ENCODE peak calls at places on chromosomes 7 and 10, in six cellular contexts. U is transverse colon, K is K562, T is upper lobe of left lung, F is suprapubic skin, V is sigmoid colon. G is an unnamed sample.

GRCh38 chr7:158407581-158408331 is 179.9 kb downstream of the PTPRN2 start:
- DNase-seq in U (no peak), K (no peak), T (no peak), F (no peak), V (no peak), G (no peak)

GRCh38 chr10:84328303-84329093 is at the start of gene CCSER2:
- DNase-seq in U (peak), K (peak), T (peak), F (peak), V (peak), G (peak)

GRCh38 chr7:105581066-105581811 is at the start of gene EFCAB10:
- DNase-seq in U (peak), K (no peak), T (peak), F (no peak), V (no peak), G (peak)

GRCh38 chr7:37112882-37113281 is 335.8 kb downstream of the ELMO1 start:
- DNase-seq in U (no peak), K (no peak), T (no peak), F (no peak), V (no peak), G (no peak)

GRCh38 chr10:45557275-45557905 is 115.2 kb downstream of the ZFAND4 start:
- DNase-seq in U (no peak), K (no peak), T (no peak), F (no peak), V (no peak), G (no peak)

GRCh38 chr10:72104472-72105097 is 16.2 kb upstream of the SPOCK2 start:
- DNase-seq in U (no peak), K (no peak), T (no peak), F (no peak), V (no peak), G (no peak)

GRCh38 chr10:61456095-61456789 is 3.1 kb upstream of the TMEM26 start:
- DNase-seq in U (no peak), K (no peak), T (no peak), F (no peak), V (no peak), G (no peak)

GRCh38 chr7:120862987-120863386 is 5.0 kb upstream of the TSPAN12 start:
- DNase-seq in U (no peak), K (no peak), T (no peak), F (no peak), V (no peak), G (no peak)

GRCh38 chr10:97648557-97649404 is 8.3 kb downstream of the PI4K2A start:
- DNase-seq in U (no peak), K (peak), T (no peak), F (no peak), V (no peak), G (no peak)

GRCh38 chr10:125144693-125145623 is 15.4 kb downstream of the CTBP2 start:
- DNase-seq in U (no peak), K (peak), T (no peak), F (no peak), V (no peak), G (no peak)

GRCh38 chr10:116836087-116836486 is 13.2 kb upstream of the ENO4 start:
- DNase-seq in U (no peak), K (no peak), T (no peak), F (no peak), V (no peak), G (no peak)

GRCh38 chr10:95312264-95312663 is 21.5 kb upstream of the PDLIM1 start:
- DNase-seq in U (no peak), K (no peak), T (no peak), F (no peak), V (peak), G (peak)

GRCh38 chr7:5634107-5634950 is 147.1 kb downstream of the RNF216 start:
- DNase-seq in U (peak), K (no peak), T (no peak), F (peak), V (peak), G (no peak)

GRCh38 chr10:21726601-21727295 is 192.7 kb downstream of the MLLT10 start:
- DNase-seq in U (no peak), K (peak), T (no peak), F (no peak), V (no peak), G (no peak)

DNA sequence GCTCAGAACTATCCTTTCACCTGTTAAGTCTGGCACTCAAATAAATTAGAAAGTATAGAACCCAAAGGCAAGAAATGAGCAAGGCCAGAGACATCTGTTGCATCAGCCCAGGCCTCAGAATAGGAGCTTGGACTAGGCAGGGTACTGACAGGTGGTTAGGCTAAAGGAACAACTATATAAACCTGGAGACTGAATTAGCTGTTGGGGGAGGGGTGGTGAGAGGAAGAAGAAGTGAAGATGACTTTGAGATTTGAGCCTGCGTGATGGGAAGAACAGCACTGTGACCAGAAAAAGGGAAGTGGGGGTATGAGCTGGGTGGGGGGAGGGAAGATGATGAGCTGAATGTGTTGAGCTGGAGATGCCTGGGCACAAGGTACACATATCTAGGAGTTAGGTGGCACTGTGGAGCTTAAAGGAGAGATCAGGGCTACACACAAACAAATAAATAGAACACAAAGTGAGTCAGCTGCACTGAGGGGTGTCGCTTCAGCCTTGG is 244.7 kb downstream of the PTEN start:
- DNase-seq in U (no peak), K (no peak), T (no peak), F (no peak), V (no peak), G (no peak)
- TF ChIP-seq EP300 in U (no peak), K (no peak), T (no peak), F (no peak), V (no peak), G (no peak)

GRCh38 chr10:101282937-101283336 is 53.7 kb upstream of the LBX1 start:
- DNase-seq in U (no peak), K (no peak), T (no peak), F (no peak), V (no peak), G (no peak)
- TF ChIP-seq POLR2AphosphoS5 in U (no peak), K (no peak), T (no peak), F (no peak), V (no peak), G (no peak)

DNA sequence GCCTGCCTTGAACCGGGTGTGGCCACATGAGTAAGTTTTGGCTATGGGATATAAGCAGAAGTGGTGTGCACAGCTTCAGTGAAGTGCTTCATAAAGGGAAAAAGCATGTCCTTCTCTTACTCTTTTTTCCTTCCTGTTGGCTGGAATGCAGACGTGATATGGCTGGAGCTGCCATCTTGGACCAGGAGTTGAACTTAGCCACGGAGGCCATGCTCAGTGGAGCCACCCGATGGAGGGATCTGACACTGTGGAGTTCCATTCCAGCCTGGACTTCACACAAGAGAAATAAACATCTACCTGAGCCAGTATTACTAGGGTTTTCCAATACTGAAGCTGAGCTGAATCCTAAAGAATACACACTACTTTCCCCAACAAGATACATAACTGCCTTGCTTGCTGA is 52.3 kb downstream of the CCDC3 start:
- DNase-seq in U (no peak), K (peak), T (no peak), F (no peak), V (no peak), G (no peak)
- H3K4me3 ChIP-seq in U (no peak), K (no peak), T (no peak), F (no peak), V (no peak), G (no peak)

GRCh38 chr7:74479066-74479781 is 25.5 kb downstream of the GTF2IRD1 start:
- DNase-seq in U (peak), K (no peak), T (peak), F (no peak), V (peak), G (peak)
- TF ChIP-seq EP300 in U (no peak), K (no peak), T (no peak), F (no peak), V (peak), G (no peak)

DNA sequence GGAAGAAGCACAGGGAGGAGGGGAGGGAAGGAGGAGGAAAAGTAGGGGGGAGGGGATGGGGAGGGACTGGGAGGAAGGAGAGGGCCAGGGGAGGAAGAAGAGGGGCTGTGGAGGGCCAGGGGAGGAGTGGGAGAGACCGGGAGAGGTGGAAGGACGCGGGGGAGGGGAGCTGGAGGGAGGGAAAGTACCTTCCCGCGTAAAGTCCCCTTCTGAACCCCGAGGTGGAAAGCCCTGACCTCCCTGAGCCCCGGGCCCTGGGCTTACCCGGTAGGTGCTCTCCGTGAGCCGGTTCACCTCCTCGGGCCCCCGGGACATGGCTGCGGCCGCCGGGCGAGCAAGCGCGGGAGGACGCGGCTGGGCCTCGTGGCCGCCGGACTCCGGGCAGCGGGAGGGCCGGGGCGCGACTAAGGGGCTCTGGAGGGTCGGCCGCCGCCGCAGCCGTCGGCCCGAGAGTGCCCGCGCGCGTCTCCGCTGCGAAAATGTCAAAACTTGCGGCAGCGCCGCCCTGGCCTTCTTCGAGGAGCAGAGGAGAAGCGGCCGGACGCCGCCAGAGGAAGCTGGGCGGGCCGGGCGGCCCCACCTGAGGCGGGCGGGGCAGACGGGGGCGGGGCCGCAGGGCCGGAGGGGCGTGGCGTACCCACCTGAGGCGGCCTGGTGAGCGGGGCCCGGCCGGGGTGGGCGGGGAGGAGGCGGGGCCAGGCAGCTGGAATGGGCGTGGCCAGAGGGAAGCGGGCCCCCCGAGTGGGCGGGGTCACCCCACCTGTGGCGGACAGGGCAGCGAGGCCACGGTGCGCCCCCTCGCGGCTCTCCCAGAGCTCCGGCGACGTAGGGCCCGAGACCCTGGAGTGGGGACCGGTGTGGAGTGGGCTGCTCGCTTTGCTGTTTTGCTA is at the start of gene BAIAP2L1:
- DNase-seq in U (peak), K (peak), T (peak), F (peak), V (peak), G (peak)
- TF ChIP-seq POLR2AphosphoS5 in U (peak), K (peak), T (no peak), F (no peak), V (peak), G (no peak)

DNA sequence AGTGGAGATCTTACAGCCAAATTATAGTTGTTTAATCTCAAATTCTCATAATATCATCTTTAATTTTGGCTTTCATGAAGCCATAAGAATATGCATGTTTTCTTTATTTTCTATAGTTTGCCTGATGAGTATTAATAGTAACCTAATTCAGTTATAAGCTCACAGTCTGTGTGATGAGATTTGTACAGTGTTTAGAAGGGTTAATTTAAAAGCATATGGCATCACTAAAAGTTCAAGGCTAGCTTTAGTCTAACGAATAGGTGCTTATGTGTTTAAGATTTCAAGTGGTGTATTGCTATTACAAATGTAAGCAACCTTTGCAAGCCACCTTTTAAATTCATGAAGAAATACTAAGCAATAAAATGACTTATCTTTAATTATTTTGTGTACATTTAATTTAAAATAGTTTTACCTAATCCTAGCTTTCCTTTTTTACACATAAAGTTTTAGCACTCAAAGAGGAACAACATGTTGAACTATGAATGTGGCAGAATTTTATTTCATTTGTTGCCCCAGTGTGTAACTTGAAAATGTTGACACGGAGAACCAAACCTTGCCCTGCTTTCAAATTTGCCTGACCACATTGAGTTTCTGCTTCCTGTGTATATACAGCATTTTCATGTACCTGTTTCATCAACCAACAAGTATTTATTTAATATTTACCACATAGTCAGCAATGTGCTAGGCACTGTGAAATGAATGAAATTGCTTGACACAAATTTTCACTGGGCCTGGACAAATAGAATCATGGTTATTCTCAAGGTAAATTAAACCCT is 41.5 kb downstream of the TET1 start:
- DNase-seq in U (no peak), K (no peak), T (no peak), F (no peak), V (no peak), G (no peak)
- H3K4me3 ChIP-seq in U (no peak), K (no peak), T (no peak), F (no peak), V (no peak), G (no peak)